ENCODE peak calls at places on chromosomes 13 and 19, in seven cellular contexts. D, E, V, L, I, S and C are unnamed samples.

GRCh38 chr13:36736119-36736726 is 62.4 kb downstream of the SERTM1 start:
- DNase-seq in E (peak), I (no peak), V (peak), L (peak), D (peak), S (peak), C (no peak)

GRCh38 chr13:28138012-28138755 is at the start of gene PAN3:
- DNase-seq in E (peak), V (peak), D (peak), I (peak), L (peak), S (peak), C (peak)

GRCh38 chr13:99027260-99027659 is 49.4 kb upstream of the DOCK9 start:
- DNase-seq in S (no peak), D (no peak), E (no peak), I (no peak), L (no peak), V (no peak), C (no peak)

GRCh38 chr13:34435338-34435737 is 506.7 kb upstream of the NBEA start:
- DNase-seq in E (no peak), L (no peak), I (no peak), D (no peak), V (peak), S (no peak), C (no peak)

GRCh38 chr19:51338563-51339312 is 3.2 kb downstream of the VSIG10L start:
- DNase-seq in S (peak), I (peak), D (peak), V (peak), L (peak), E (peak), C (peak)

GRCh38 chr19:54608792-54609191 is 15.4 kb downstream of the LILRA1 start:
- DNase-seq in S (no peak), E (no peak), D (no peak), I (peak), V (no peak), L (no peak), C (no peak)

GRCh38 chr13:33057019-33057785 is 41.0 kb downstream of the KL start:
- DNase-seq in V (peak), L (no peak), D (no peak), S (no peak), I (no peak), E (no peak), C (no peak)

GRCh38 chr13:57846600-57847173 is 215.1 kb downstream of the PCDH17 start:
- DNase-seq in L (no peak), D (no peak), V (no peak), S (no peak), E (no peak), I (no peak), C (no peak)

GRCh38 chr13:76948139-76948538 is at the start of gene ACOD1:
- DNase-seq in D (no peak), S (no peak), L (no peak), E (no peak), V (no peak), I (no peak), C (no peak)

GRCh38 chr13:83515267-83515666 is 367.0 kb downstream of the SLITRK1 start:
- DNase-seq in D (no peak), I (no peak), L (no peak), V (peak), S (no peak), E (no peak), C (no peak)

GRCh38 chr13:46860734-46861133 is 36.1 kb downstream of the HTR2A start:
- DNase-seq in E (no peak), S (no peak), V (no peak), L (no peak), I (no peak), D (no peak), C (no peak)

GRCh38 chr19:42480335-42481095 is 37.8 kb upstream of the CXCL17 start:
- DNase-seq in V (peak), I (no peak), E (no peak), L (no peak), S (no peak), D (peak), C (no peak)

GRCh38 chr19:28609091-28609755 is 603.7 kb downstream of the UQCRFS1 start:
- DNase-seq in E (no peak), D (no peak), L (no peak), I (no peak), S (no peak), V (no peak), C (no peak)

GRCh38 chr13:101785858-101786257 is 333.4 kb downstream of the ITGBL1 start:
- DNase-seq in S (no peak), L (peak), D (no peak), I (no peak), V (peak), E (peak), C (no peak)

GRCh38 chr19:17803264-17803896 is 8.4 kb downstream of the B3GNT3 start:
- DNase-seq in V (no peak), E (no peak), I (peak), L (no peak), D (no peak), S (peak), C (no peak)

GRCh38 chr19:287381-287871 is 3.8 kb downstream of the PLPP2 start:
- DNase-seq in V (no peak), S (no peak), D (no peak), E (no peak), L (no peak), I (no peak), C (no peak)

GRCh38 chr13:48232420-48233096 is 448 bp upstream of the ITM2B start:
- DNase-seq in D (no peak), L (no peak), V (peak), I (no peak), S (no peak), E (no peak), C (no peak)

GRCh38 chr13:28859069-28859468 is 38.9 kb downstream of the MTUS2 start:
- DNase-seq in I (no peak), D (no peak), V (no peak), L (no peak), E (no peak), S (no peak), C (no peak)

GRCh38 chr19:10971107-10971715 is 10.4 kb downstream of the SMARCA4 start:
- DNase-seq in L (no peak), D (no peak), S (no peak), E (no peak), I (no peak), V (no peak), C (no peak)

GRCh38 chr19:11767633-11768133 is 883 bp downstream of the ZNF441 start:
- DNase-seq in V (no peak), E (peak), D (peak), S (peak), I (peak), L (peak), C (no peak)

GRCh38 chr13:77065456-77066147 is 38.6 kb upstream of the FBXL3 start:
- DNase-seq in I (no peak), L (no peak), V (no peak), S (no peak), E (no peak), D (no peak), C (no peak)

GRCh38 chr19:28397311-28397710 is 815.6 kb downstream of the UQCRFS1 start:
- DNase-seq in E (no peak), V (no peak), D (no peak), I (no peak), L (no peak), S (no peak), C (no peak)

GRCh38 chr19:40936755-40937154 is 54.3 kb upstream of the CYP2B6 start:
- DNase-seq in I (no peak), V (no peak), L (no peak), D (no peak), E (no peak), S (no peak), C (no peak)

GRCh38 chr19:39405930-39406655 is 554 bp upstream of the ZFP36 start:
- DNase-seq in D (no peak), V (no peak), E (no peak), S (peak), L (no peak), I (peak), C (no peak)

GRCh38 chr19:41376241-41376997 is at the start of gene TMEM91:
- DNase-seq in D (peak), S (no peak), I (peak), E (no peak), V (no peak), L (peak), C (no peak)

GRCh38 chr13:111589992-111590391 is 269.6 kb downstream of the TEX29 start:
- DNase-seq in L (no peak), D (no peak), I (no peak), S (no peak), E (no peak), V (no peak), C (no peak)

GRCh38 chr19:35194022-35194984 is 34.2 kb downstream of the FAM187B start:
- DNase-seq in E (no peak), L (no peak), D (no peak), I (no peak), V (no peak), S (no peak), C (no peak)

GRCh38 chr19:2524840-2525723 is 49.2 kb downstream of the GADD45B start:
- DNase-seq in E (no peak), L (no peak), D (no peak), S (no peak), V (peak), I (no peak), C (no peak)

GRCh38 chr13:39056018-39056417 is 17.8 kb downstream of the NHLRC3 start:
- DNase-seq in E (no peak), S (no peak), L (no peak), V (no peak), D (no peak), I (no peak), C (no peak)

GRCh38 chr13:95784161-95784880 is 107.4 kb downstream of the DNAJC3 start:
- DNase-seq in D (no peak), V (peak), E (no peak), L (no peak), I (no peak), S (no peak), C (no peak)

GRCh38 chr19:42178791-42179500 is 38.5 kb downstream of the DEDD2 start:
- DNase-seq in D (no peak), E (no peak), S (no peak), I (no peak), V (peak), L (peak), C (no peak)

GRCh38 chr13:98293570-98294142 is 116.6 kb upstream of the RNF113B start:
- DNase-seq in S (no peak), V (peak), I (no peak), D (no peak), L (no peak), E (no peak), C (no peak)

GRCh38 chr13:25988655-25989054 is 63.2 kb downstream of the SHISA2 start:
- DNase-seq in L (no peak), I (no peak), V (no peak), E (no peak), D (no peak), S (no peak), C (no peak)

GRCh38 chr19:39996218-39996810 is 546 bp upstream of the ZNF546 start:
- DNase-seq in I (no peak), L (peak), S (no peak), E (peak), D (no peak), V (peak), C (no peak)

GRCh38 chr19:38664503-38665211 is 17.2 kb downstream of the ACTN4 start:
- DNase-seq in I (peak), S (no peak), V (no peak), D (no peak), L (peak), E (no peak), C (no peak)

GRCh38 chr13:71712988-71713653 is 153.9 kb downstream of the DACH1 start:
- DNase-seq in I (no peak), L (peak), E (no peak), S (no peak), V (no peak), D (no peak), C (no peak)

GRCh38 chr13:83905641-83906040 is 23.4 kb upstream of the SLITRK1 start:
- DNase-seq in E (no peak), S (no peak), V (no peak), I (no peak), L (no peak), D (no peak), C (no peak)

GRCh38 chr13:49023441-49023840 is 47.7 kb downstream of the FNDC3A start:
- DNase-seq in E (no peak), L (no peak), V (peak), I (no peak), S (no peak), D (no peak), C (no peak)

DNA sequence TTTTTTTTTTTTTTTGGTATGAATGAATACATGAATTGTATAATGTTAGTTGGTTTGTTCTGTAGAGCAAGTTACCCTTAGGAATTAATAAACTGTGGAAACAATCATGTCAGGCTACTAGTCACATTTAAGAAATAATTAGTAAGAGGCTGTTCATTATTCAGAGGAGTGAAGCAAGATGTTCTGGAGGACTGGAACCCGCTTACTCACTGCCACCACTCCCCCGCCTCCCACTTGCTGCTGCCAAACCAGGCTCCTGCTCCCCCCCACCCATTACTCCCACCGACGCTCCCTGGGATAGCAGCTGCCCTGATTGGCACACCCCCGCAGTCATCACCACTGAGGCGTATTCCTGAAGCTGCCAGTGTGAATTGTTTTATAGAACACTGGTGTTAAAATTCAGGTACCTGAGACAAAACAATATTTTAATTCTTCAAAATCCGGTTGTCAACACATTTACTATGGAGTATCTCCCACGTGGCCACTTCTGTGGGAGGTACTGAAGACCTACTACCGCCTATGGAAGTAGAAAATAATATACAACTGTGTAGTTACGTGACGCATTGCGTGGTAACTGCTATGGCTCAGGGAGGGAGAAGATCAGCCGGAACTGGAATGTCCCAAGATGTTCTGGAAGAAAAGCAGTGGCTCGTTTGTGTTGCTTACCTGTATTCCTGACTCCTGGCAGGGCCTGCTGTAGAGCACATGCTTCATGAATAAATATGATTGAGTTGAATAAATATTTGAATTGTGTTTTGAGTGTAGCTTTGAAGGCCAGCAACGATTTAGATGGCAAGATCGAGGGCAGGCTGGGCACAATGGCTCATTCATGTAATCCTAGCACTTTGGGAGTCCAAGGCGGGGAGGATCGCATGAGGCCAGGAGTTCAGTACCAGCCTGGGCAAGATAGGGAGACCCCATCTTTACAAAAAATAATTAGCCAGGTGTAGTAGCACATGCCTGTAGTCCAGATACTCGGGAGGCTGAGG is 1.7 kb downstream of the DPY19L3 start:
- DNase-seq in L (no peak), S (no peak), I (no peak), V (no peak), D (peak), E (peak), C (no peak)
- H3K27ac ChIP-seq in L (no peak), S (no peak), I (peak), V (no peak), D (peak), E (peak), C (no peak)

DNA sequence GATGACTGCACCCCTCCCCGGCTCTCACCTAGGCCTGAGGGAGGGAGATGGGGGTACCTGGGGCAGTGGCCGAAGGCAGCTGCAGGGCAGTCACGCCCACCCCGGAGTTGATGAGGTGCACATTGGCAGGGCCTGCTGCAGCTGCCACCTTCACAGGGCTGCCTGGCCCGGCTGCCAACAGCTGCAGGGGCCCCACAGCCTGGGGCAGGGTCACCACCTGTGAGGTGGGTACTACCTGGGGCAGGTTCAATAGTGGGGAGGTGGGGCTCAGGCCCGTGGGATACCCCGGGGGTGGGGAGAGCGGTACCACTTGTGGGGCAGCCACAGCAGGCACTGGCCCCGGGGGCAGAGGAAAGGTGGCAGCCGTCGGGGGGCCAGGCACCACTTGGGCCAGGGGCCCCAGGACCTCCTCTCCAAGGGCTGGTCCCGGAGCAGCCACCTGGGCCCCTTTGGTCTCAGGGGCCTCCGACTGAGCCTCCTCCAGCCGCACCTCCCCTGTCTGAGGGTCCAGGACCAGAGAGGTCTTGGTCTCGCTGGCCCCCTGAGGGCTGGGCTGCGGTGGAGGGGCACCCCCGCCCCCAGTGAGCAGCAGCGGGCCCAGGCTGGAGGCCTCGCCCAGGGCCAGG is 2.6 kb downstream of the SIX5 start:
- DNase-seq in I (no peak), E (no peak), D (peak), S (no peak), V (no peak), L (no peak), C (no peak)
- H3K27ac ChIP-seq in I (peak), E (no peak), D (peak), S (no peak), V (peak), L (peak), C (peak)

DNA sequence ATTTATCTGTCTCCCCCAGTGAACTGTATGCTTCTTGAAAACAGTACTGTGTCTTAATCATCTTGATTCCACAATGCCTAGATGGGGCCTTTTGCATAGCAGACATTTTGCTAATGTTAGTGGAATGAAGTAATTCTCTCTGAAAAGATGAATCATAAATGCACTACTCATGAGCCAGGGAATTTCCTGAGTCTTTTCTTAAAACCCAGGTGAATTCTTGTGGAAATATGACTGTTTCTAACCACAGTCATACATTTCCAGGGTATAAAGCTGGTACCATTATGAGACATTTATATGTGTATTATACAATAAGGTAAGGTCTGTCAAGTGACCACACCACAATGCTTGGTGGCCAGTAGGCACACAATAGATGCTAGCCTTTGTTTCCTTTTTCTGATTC is 5.5 kb upstream of the KCTD4 start:
- DNase-seq in L (no peak), S (no peak), I (no peak), D (no peak), V (peak), E (no peak), C (no peak)
- H3K27ac ChIP-seq in L (no peak), S (no peak), I (no peak), D (peak), V (peak), E (no peak), C (peak)

GRCh38 chr19:4980087-4980486 is 11.2 kb downstream of the KDM4B start:
- DNase-seq in E (no peak), S (no peak), I (no peak), D (no peak), V (no peak), L (no peak), C (peak)
- H3K27ac ChIP-seq in E (no peak), S (no peak), I (no peak), D (no peak), V (no peak), L (no peak), C (peak)

GRCh38 chr13:30730526-30730925 is 4.8 kb upstream of the ALOX5AP start:
- DNase-seq in D (no peak), E (no peak), I (no peak), V (no peak), S (no peak), L (no peak), C (no peak)
- H3K27ac ChIP-seq in D (no peak), E (no peak), I (no peak), V (no peak), S (no peak), L (no peak), C (no peak)

DNA sequence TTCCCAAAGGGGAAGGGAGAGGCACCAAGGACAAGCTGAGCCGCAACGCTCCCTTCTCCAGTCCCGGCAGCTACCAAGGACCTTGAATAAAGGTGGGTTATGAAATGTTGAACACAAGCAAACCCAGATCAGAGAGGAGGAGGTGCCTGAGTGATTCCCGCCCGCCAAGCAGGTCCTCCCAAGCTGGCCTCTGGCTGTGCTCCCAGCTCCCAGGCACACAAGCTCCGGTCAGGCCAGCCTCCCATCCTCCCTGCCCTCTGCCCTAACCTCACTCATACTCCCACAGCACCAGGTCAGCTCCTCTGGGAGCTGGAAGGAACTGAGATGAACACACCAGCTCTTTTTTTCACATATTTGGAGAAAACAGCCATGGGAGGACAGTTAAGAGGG is 3.7 kb downstream of the NAPA start:
- DNase-seq in E (peak), V (no peak), S (no peak), L (no peak), I (no peak), D (peak), C (no peak)
- H3K27ac ChIP-seq in E (no peak), V (no peak), S (no peak), L (no peak), I (peak), D (peak), C (peak)